ENCODE peak calls at places on chromosome 3, in eight cellular contexts. A, B, O, E, F, N, L and H are unnamed samples.

GRCh38 chr3:138898301-138898700 is 48.6 kb downstream of the FOXL2 start:
- DNase-seq in A (peak), B (no peak), O (no peak), E (no peak), F (peak), N (no peak), L (no peak), H (no peak)

GRCh38 chr3:116473602-116474001 is 28.3 kb upstream of the LSAMP start:
- DNase-seq in A (peak), B (no peak), O (no peak), E (no peak), F (peak), N (no peak), L (no peak), H (no peak)

GRCh38 chr3:112333386-112334334 is 704 bp downstream of the CD200 start:
- DNase-seq in A (peak), B (peak), O (no peak), E (peak), F (no peak), N (no peak), L (no peak), H (no peak)

GRCh38 chr3:57100046-57100695 is 39.7 kb downstream of the SPATA12 start:
- DNase-seq in A (peak), B (peak), O (peak), E (peak), F (no peak), N (peak), L (peak), H (peak)

GRCh38 chr3:120129718-120130117 is 35.5 kb upstream of the GSK3B start:
- DNase-seq in A (peak), B (no peak), O (no peak), E (no peak), F (no peak), N (no peak), L (no peak), H (no peak)

GRCh38 chr3:11118181-11118682 is 36.1 kb upstream of the HRH1 start:
- DNase-seq in A (peak), B (no peak), O (no peak), E (no peak), F (no peak), N (no peak), L (no peak), H (no peak)

GRCh38 chr3:47414666-47415587 is 34.1 kb downstream of the PTPN23 start:
- DNase-seq in A (no peak), B (no peak), O (no peak), E (no peak), F (no peak), N (no peak), L (no peak), H (no peak)

GRCh38 chr3:18389108-18389733 is 35.9 kb downstream of the SATB1 start:
- DNase-seq in A (peak), B (no peak), O (no peak), E (no peak), F (no peak), N (peak), L (no peak), H (no peak)

GRCh38 chr3:3509665-3510064 is 289.6 kb upstream of the LRRN1 start:
- DNase-seq in A (no peak), B (no peak), O (no peak), E (no peak), F (no peak), N (no peak), L (no peak), H (no peak)

GRCh38 chr3:63892773-63893352 is 19.3 kb downstream of the SCAANT1 start:
- DNase-seq in A (no peak), B (no peak), O (no peak), E (no peak), F (no peak), N (no peak), L (no peak), H (no peak)

GRCh38 chr3:14784087-14784596 is 34.6 kb upstream of the FGD5 start:
- DNase-seq in A (no peak), B (peak), O (no peak), E (no peak), F (no peak), N (no peak), L (no peak), H (no peak)

GRCh38 chr3:30035935-30036567 is 570.4 kb upstream of the TGFBR2 start:
- DNase-seq in A (no peak), B (no peak), O (no peak), E (no peak), F (no peak), N (no peak), L (no peak), H (no peak)

GRCh38 chr3:43389388-43390254 is 103.3 kb downstream of the SNRK start:
- DNase-seq in A (peak), B (no peak), O (peak), E (peak), F (no peak), N (no peak), L (peak), H (peak)

GRCh38 chr3:72665103-72665502 is 183.1 kb downstream of the SHQ1 start:
- DNase-seq in A (no peak), B (no peak), O (no peak), E (no peak), F (no peak), N (no peak), L (no peak), H (no peak)

GRCh38 chr3:119235151-119235550 is 5.5 kb downstream of the B4GALT4 start:
- DNase-seq in A (peak), B (no peak), O (no peak), E (no peak), F (no peak), N (no peak), L (no peak), H (no peak)

GRCh38 chr3:189967254-189967865 is 153.3 kb downstream of the P3H2 start:
- DNase-seq in A (peak), B (no peak), O (no peak), E (no peak), F (no peak), N (peak), L (no peak), H (peak)

GRCh38 chr3:43526956-43527355 is 94.9 kb downstream of the ANO10 start:
- DNase-seq in A (no peak), B (no peak), O (no peak), E (no peak), F (no peak), N (no peak), L (no peak), H (no peak)

GRCh38 chr3:106827515-106828213 is 549.6 kb upstream of the CCDC54 start:
- DNase-seq in A (no peak), B (no peak), O (no peak), E (no peak), F (no peak), N (no peak), L (no peak), H (no peak)

GRCh38 chr3:40191850-40192448 is 117.6 kb upstream of the EIF1B start:
- DNase-seq in A (peak), B (peak), O (peak), E (peak), F (no peak), N (peak), L (peak), H (peak)

GRCh38 chr3:116367761-116368395 is 77.4 kb downstream of the LSAMP start:
- DNase-seq in A (no peak), B (no peak), O (no peak), E (no peak), F (no peak), N (no peak), L (no peak), H (no peak)

GRCh38 chr3:117103645-117104044 is 394.1 kb downstream of the TUSC7 start:
- DNase-seq in A (no peak), B (no peak), O (no peak), E (no peak), F (no peak), N (no peak), L (no peak), H (no peak)

GRCh38 chr3:151918253-151919029 is 45.0 kb downstream of the SUCNR1 start:
- DNase-seq in A (peak), B (no peak), O (no peak), E (no peak), F (no peak), N (peak), L (no peak), H (peak)

GRCh38 chr3:46926871-46927717 is 49.5 kb downstream of the CCDC12 start:
- DNase-seq in A (no peak), B (no peak), O (no peak), E (no peak), F (no peak), N (no peak), L (no peak), H (peak)

GRCh38 chr3:27147215-27147614 is 222.0 kb downstream of the NEK10 start:
- DNase-seq in A (no peak), B (no peak), O (no peak), E (no peak), F (no peak), N (no peak), L (no peak), H (no peak)

GRCh38 chr3:128487813-128488635 is 5.0 kb downstream of the GATA2 start:
- DNase-seq in A (peak), B (peak), O (peak), E (peak), F (no peak), N (peak), L (no peak), H (peak)

GRCh38 chr3:178551916-178552321 is 15.7 kb downstream of the KCNMB2 start:
- DNase-seq in A (peak), B (no peak), O (no peak), E (peak), F (no peak), N (no peak), L (no peak), H (peak)

GRCh38 chr3:115989927-115990326 is 366.6 kb downstream of the GAP43 start:
- DNase-seq in A (peak), B (no peak), O (no peak), E (no peak), F (no peak), N (no peak), L (no peak), H (no peak)

GRCh38 chr3:100615684-100616083 is 6.3 kb downstream of the ADGRG7 start:
- DNase-seq in A (peak), B (no peak), O (no peak), E (no peak), F (peak), N (no peak), L (no peak), H (no peak)

GRCh38 chr3:114566162-114566755 is 272.4 kb downstream of the TIGIT start:
- DNase-seq in A (no peak), B (no peak), O (no peak), E (no peak), F (no peak), N (no peak), L (no peak), H (no peak)

GRCh38 chr3:159322322-159322939 is 520.6 kb downstream of the MFSD1 start:
- DNase-seq in A (no peak), B (peak), O (peak), E (peak), F (no peak), N (no peak), L (no peak), H (no peak)

GRCh38 chr3:197752107-197752506 is 2.4 kb downstream of the FYTTD1 start:
- DNase-seq in A (no peak), B (no peak), O (no peak), E (no peak), F (no peak), N (no peak), L (no peak), H (no peak)

GRCh38 chr3:153161714-153162512 is at the start of gene RAP2B:
- DNase-seq in A (peak), B (peak), O (peak), E (peak), F (peak), N (peak), L (peak), H (peak)